ENCODE peak calls at places on chromosomes 7 and 10, in four cellular contexts. K is HFFc6, E is progenitor cell of endocrine pancreas, P is GM13976. H is an unnamed sample.

GRCh38 chr7:92633211-92633906 is 43.2 kb upstream of the FAM133B start:
- DNase-seq in P (no peak), K (peak; percentile 91), E (no peak), H (no peak)

GRCh38 chr10:14023612-14024348 is 306.9 kb downstream of the FRMD4A start:
- DNase-seq in P (no peak), E (no peak), K (no peak), H (no peak)

GRCh38 chr7:25926009-25926408 is 226.0 kb upstream of the NFE2L3 start:
- DNase-seq in P (no peak), E (no peak), K (no peak), H (no peak)

GRCh38 chr10:102744374-102745051 is 765 bp downstream of the WBP1L start:
- DNase-seq in P (no peak), K (no peak), E (no peak), H (peak; percentile 20)

GRCh38 chr7:81213394-81213793 is 294.5 kb upstream of the SEMA3C start:
- DNase-seq in E (no peak), P (no peak), K (no peak), H (no peak)

GRCh38 chr7:100840470-100841100 is 11.9 kb upstream of the SLC12A9 start:
- DNase-seq in E (no peak), P (no peak), K (no peak), H (no peak)

GRCh38 chr10:14397069-14397468 is 66.3 kb upstream of the FRMD4A start:
- DNase-seq in K (peak; percentile 93), E (no peak), P (no peak), H (no peak)

GRCh38 chr10:10515479-10516204 is 502.0 kb upstream of the CELF2 start:
- DNase-seq in K (no peak), E (no peak), P (no peak), H (no peak)

GRCh38 chr7:95199779-95200558 is 124.4 kb downstream of the PON1 start:
- DNase-seq in K (peak; percentile 41), P (peak; percentile 37), E (no peak), H (peak; percentile 30)

GRCh38 chr10:110724937-110725336 is 80.8 kb downstream of the RBM20 start:
- DNase-seq in E (no peak), K (no peak), P (no peak), H (no peak)

GRCh38 chr7:30143748-30144251 is 9.0 kb downstream of the MTURN start:
- DNase-seq in E (no peak), P (no peak), K (peak; percentile 28), H (no peak)

GRCh38 chr10:57094965-57095364 is 733.9 kb upstream of the ZWINT start:
- DNase-seq in E (no peak), K (no peak), P (no peak), H (no peak)

GRCh38 chr10:99370993-99371392 is 41.8 kb downstream of the CNNM1 start:
- DNase-seq in P (peak; percentile 42), K (peak; percentile 66), E (no peak), H (no peak)

GRCh38 chr10:68103237-68103866 is 5.9 kb upstream of the MYPN start:
- DNase-seq in K (peak; percentile 35), E (no peak), P (no peak), H (no peak)

GRCh38 chr7:23372671-23373070 is 73.5 kb downstream of the MALSU1 start:
- DNase-seq in P (no peak), K (no peak), E (no peak), H (no peak)

GRCh38 chr10:116113721-116114501 is 159.1 kb downstream of the GFRA1 start:
- DNase-seq in K (peak; percentile 92), P (no peak), E (no peak), H (no peak)

GRCh38 chr7:99369767-99370353 is 4.7 kb upstream of the ARPC1B start:
- DNase-seq in K (no peak), E (no peak), P (no peak), H (peak; percentile 60)

GRCh38 chr10:114403545-114404161 is 649 bp downstream of the AFAP1L2 start:
- DNase-seq in P (peak; percentile 69), E (no peak), K (no peak), H (peak; percentile 56)

GRCh38 chr7:84196007-84196551 is 1.5 kb upstream of the SEMA3A start:
- DNase-seq in E (no peak), P (no peak), K (peak; percentile 53), H (no peak)

GRCh38 chr10:86122646-86123045 is 243.9 kb downstream of the GRID1 start:
- DNase-seq in P (no peak), K (no peak), E (no peak), H (no peak)

GRCh38 chr7:157923903-157924630 is 587.3 kb downstream of the DNAJB6 start:
- DNase-seq in E (no peak), K (no peak), P (no peak), H (no peak)

GRCh38 chr7:131302876-131303707 is 24.6 kb upstream of the MKLN1 start:
- DNase-seq in E (no peak), P (peak; percentile 37), K (peak; percentile 28), H (no peak)

GRCh38 chr10:79056736-79057391 is 11.9 kb upstream of the ZMIZ1 start:
- DNase-seq in K (no peak), E (no peak), P (no peak), H (no peak)

GRCh38 chr10:84395581-84395980 is 67.2 kb downstream of the CCSER2 start:
- DNase-seq in K (no peak), E (no peak), P (no peak), H (no peak)

GRCh38 chr10:3347413-3348147 is 175.0 kb upstream of the PITRM1 start:
- DNase-seq in K (no peak), E (no peak), P (no peak), H (no peak)

GRCh38 chr7:30968747-30969603 is 5.2 kb downstream of the GHRHR start:
- DNase-seq in K (no peak), E (no peak), P (peak; percentile 11), H (no peak)

GRCh38 chr10:68154211-68154497 is 44.9 kb downstream of the MYPN start:
- DNase-seq in P (no peak), E (no peak), K (no peak), H (peak; percentile 7)

DNA sequence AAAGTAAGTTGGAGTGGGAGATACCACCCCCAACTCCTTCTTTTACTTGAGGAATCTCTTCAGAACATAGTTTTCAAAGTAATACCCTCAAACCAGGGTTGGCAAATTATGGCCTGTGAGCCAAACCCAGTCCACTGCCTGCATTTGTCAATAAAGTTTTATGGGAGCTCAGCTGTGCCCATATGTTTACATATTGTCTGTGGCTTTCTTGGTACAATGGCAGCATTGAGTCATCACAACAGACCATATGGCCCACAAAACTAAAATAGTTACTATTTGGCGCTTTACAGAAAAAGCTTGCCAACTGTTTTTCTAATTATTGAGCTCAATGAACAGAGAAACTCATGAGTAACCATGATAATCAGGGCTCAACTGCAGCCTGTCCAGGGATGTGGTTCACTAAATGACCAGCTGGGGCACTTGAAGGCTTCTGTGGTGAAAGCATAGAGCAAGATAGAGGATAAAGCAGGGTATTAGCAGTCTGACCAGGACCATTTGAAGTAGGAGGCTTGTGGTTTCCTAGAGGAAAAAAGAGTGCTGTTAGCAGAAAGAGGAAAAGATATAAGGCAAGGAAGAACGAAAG is 196.0 kb upstream of the GRB10 start:
- DNase-seq in E (no peak), K (peak; percentile 14), P (no peak), H (no peak)
- TF ChIP-seq CTCF in E (no peak), K (peak; percentile 44), P (no peak), H (no peak)

GRCh38 chr10:123359539-123359938 is 205.3 kb downstream of the BUB3 start:
- DNase-seq in K (no peak), E (no peak), P (peak; percentile 48), H (no peak)

GRCh38 chr10:123354521-123354920 is 200.3 kb downstream of the BUB3 start:
- DNase-seq in P (no peak), E (no peak), K (no peak), H (no peak)

GRCh38 chr10:123357363-123358075 is 203.3 kb downstream of the BUB3 start:
- DNase-seq in E (no peak), K (no peak), P (no peak), H (peak; percentile 43)

GRCh38 chr10:123356799-123357198 is 202.6 kb downstream of the BUB3 start:
- DNase-seq in E (no peak), K (no peak), P (no peak), H (no peak)

DNA sequence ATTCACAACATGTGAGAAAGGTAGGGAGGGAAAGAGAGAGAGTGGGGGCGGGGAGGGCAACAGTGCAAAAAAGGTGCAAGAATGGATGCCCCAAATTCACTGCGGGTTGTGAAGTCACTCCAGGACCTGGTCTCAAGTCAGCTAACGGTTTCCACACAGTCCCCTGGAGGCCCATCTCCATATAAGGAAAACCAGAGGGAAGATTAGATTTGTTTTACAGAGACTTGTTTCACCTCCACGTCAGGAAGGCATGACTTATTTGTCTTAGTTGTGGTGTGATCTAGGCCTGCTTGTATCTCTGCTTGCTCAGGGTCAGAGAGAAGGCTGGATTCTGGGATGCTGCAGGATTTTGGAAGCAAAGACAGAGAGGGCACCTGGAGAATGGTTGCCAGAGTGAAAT is 201.9 kb downstream of the BUB3 start:
- DNase-seq in P (no peak), K (no peak), E (no peak), H (no peak)
- TF ChIP-seq CTCF in P (no peak), K (no peak), E (no peak), H (no peak)

DNA sequence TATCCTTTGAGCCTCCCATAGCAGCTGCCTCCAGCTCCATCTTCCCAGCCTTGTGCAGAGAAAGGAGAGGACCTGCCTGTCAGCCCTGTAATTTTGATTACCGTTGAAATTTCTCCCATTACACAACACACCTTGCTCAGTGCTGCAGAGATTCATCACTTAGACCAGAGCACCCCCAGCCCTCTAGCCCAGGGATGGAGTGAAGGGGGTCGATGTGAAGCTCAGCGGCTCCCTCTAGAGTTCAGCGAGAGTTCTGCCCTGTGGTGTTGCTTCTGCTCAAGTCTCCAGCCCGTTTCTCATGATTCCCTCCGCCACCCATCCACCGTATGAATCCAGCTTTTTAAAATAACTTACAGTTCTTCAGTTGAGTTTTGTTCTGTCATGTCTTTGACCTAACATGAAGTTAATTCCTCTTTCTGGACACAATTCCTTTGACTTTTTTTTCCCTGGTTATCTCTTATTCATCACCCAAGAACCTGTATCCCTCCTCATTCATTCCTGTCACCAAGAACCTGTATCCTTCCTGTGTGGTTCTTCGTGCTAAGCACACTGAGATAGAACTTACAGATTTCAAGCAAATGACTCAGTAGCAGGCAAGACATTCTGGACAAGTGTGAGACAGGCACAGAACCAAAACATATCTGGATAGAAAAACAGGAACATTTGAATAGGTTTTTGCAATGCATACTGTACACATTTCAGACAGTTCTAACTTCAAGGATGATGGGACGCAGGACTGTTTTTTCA is 34.9 kb upstream of the ZNF32 start:
- DNase-seq in K (no peak), P (peak; percentile 53), E (no peak), H (peak; percentile 26)
- TF ChIP-seq CTCF in K (peak; percentile 72), P (peak; percentile 36), E (peak; percentile 61), H (peak; percentile 39)

DNA sequence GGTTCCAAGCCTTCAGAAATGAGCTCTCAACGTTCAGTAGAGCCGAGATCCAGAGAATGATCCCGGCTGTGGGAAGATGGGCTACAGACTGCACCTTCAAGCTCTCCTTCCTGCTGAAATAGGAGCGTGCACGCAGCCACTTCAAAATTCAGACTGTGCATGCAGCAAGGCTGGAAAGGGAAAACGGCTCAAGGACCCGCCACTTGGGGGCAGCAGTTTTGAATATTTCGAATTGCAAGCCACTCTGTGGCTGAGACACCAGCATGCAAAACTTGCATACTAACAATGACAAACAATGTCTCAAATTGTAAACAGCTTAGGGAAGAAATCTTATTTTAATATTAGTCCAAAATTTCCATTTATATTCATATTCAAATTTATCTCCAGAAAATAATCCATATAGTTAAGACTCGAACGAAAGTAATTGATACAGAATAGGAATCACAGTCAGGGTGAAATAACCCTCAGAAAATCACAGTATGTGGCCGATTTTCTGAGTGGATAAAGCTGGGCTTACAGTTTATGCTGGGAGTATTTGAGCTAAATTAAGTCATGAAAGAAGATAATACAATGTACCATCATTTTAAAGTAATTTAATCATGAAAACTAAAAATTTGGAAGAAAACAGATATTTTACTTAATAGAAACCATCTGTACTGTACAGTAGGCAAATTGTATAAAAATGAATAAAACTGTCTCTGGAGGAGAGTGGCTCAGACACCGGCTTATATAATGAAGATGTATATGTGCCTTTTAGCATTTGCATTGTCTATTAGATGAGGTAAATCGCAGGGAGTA is 137.9 kb upstream of the MKI67 start:
- DNase-seq in P (peak; percentile 51), K (peak; percentile 43), E (peak; percentile 59), H (peak; percentile 81)
- TF ChIP-seq CTCF in P (peak; percentile 51), K (peak; percentile 70), E (peak; percentile 72), H (peak; percentile 72)

H was measured in nephron progenitor cell.